ENCODE peak calls at places on chromosomes 5 and 9, in eight cellular contexts. T is Karpas-422; J is fibroblast of mammary gland; X is heart left ventricle; I is aorta; F is CD4-positive, alpha-beta memory T cell; C is fibroblast of pulmonary artery; G is pancreas. W is an unnamed sample.

GRCh38 chr9:73132034-73132776 is 19.5 kb upstream of the ANXA1 start:
- DNase-seq in T (no peak), J (peak; percentile 79), X (peak; percentile 78), I (peak; percentile 84), F (peak; percentile 90), C (peak; percentile 91), G (peak; percentile 49), W (peak; percentile 81)

GRCh38 chr9:105066265-105066865 is 138.4 kb upstream of the ABCA1 start:
- DNase-seq in T (no peak), J (no peak), X (no peak), I (no peak), F (no peak), C (no peak), G (no peak), W (peak; percentile 46)

GRCh38 chr9:4082948-4083347 is 216.9 kb downstream of the GLIS3 start:
- DNase-seq in T (no peak), J (no peak), X (no peak), I (no peak), F (no peak), C (no peak), G (no peak), W (no peak)

GRCh38 chr9:119092125-119092524 is 277.1 kb downstream of the BRINP1 start:
- DNase-seq in T (no peak), J (peak; percentile 56), X (no peak), I (no peak), F (no peak), C (no peak), G (no peak), W (no peak)

GRCh38 chr5:102663771-102664530 is 91.2 kb upstream of the PAM start:
- DNase-seq in T (no peak), J (peak; percentile 14), X (no peak), I (no peak), F (no peak), C (no peak), G (no peak), W (no peak)

GRCh38 chr5:170542691-170543275 is 39.0 kb downstream of the KCNIP1 start:
- DNase-seq in T (peak; percentile 79), J (no peak), X (no peak), I (peak; percentile 5), F (no peak), C (no peak), G (no peak), W (no peak)

GRCh38 chr5:138725153-138725884 is 27.9 kb upstream of the CTNNA1 start:
- DNase-seq in T (peak; percentile 81), J (peak; percentile 83), X (no peak), I (no peak), F (no peak), C (peak; percentile 66), G (peak; percentile 10), W (peak; percentile 85)

GRCh38 chr5:110903966-110904365 is 165.2 kb downstream of the SLC25A46 start:
- DNase-seq in T (no peak), J (no peak), X (no peak), I (no peak), F (no peak), C (no peak), G (no peak), W (no peak)

GRCh38 chr9:135150981-135151380 is 63.5 kb downstream of the OLFM1 start:
- DNase-seq in T (no peak), J (no peak), X (no peak), I (no peak), F (no peak), C (no peak), G (no peak), W (no peak)

GRCh38 chr5:170143710-170144109 is 38.0 kb downstream of the FOXI1 start:
- DNase-seq in T (no peak), J (no peak), X (no peak), I (no peak), F (no peak), C (no peak), G (no peak), W (no peak)

GRCh38 chr9:128190516-128191405 is 611 bp downstream of the CIZ1 start:
- DNase-seq in T (peak; percentile 66), J (no peak), X (peak; percentile 74), I (no peak), F (no peak), C (no peak), G (no peak), W (peak; percentile 39)

DNA sequence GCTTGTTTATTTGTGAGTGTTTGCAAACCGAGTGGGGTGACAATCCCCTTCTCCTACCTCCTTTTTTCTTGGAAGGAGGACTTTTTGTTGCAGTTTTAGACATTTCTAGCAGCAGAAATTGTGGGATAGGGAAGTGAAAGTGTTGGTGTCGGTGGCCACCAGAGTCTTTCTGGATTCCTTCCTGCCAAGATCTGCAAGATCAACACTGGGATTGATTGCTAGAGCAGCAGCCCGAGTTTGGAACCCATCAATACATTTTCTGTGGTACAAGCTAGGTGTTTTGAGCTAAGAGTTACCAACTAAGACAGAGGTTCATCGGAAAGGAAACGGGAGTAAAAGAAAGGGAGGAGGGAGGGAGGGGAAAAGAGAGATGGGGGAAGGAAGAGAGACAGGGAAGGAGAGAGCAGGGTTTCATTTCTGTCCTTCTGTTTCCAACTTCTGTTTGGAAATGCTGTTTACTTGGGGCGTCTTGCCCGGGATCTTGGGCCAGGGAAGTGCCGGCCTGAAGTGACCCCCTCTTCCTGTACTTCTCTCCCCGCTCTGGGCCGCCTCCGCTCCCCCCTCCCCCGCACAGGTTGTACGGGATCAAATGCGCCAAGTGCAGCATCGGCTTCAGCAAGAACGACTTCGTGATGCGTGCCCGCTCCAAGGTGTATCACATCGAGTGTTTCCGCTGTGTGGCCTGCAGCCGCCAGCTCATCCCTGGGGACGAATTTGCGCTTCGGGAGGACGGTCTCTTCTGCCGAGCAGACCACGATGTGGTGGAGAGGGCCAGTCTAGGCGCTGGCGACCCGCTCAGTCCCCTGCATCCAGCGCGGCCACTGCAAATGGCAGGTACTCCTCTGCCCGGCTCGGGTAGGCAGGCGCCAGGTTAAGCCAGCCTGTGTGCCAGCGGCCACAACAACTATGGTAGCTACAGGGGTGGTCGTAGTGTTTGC is 3.9 kb downstream of the ISL1 start:
- DNase-seq in T (no peak), J (no peak), X (no peak), I (no peak), F (no peak), C (no peak), G (no peak), W (no peak)
- H3K4me3 ChIP-seq in T (no peak overlapping the region), J (no peak overlapping the region), X (no peak overlapping the region), I (no peak overlapping the region), F (no peak overlapping the region), C (peak overlapping the region; percentile 27), G (no peak overlapping the region), W (no peak overlapping the region)

GRCh38 chr9:130444565-130445221 is at the start of gene ASS1:
- DNase-seq in T (no peak), J (no peak), X (peak; percentile 87), I (peak; percentile 90), F (peak; percentile 21), C (peak; percentile 35), G (peak; percentile 86), W (peak; percentile 89)

GRCh38 chr9:130447193-130447816 is 2.5 kb downstream of the ASS1 start:
- DNase-seq in T (no peak), J (no peak), X (no peak), I (no peak), F (no peak), C (no peak), G (no peak), W (no peak)

GRCh38 chr9:130445268-130445983 is 665 bp downstream of the ASS1 start:
- DNase-seq in T (no peak), J (peak; percentile 55), X (peak; percentile 77), I (peak; percentile 90), F (no peak), C (peak; percentile 81), G (peak; percentile 52), W (peak; percentile 90)

GRCh38 chr9:130448035-130448624 is 3.4 kb downstream of the ASS1 start:
- DNase-seq in T (no peak), J (peak; percentile 31), X (no peak), I (no peak), F (no peak), C (peak; percentile 25), G (no peak), W (peak; percentile 95)

DNA sequence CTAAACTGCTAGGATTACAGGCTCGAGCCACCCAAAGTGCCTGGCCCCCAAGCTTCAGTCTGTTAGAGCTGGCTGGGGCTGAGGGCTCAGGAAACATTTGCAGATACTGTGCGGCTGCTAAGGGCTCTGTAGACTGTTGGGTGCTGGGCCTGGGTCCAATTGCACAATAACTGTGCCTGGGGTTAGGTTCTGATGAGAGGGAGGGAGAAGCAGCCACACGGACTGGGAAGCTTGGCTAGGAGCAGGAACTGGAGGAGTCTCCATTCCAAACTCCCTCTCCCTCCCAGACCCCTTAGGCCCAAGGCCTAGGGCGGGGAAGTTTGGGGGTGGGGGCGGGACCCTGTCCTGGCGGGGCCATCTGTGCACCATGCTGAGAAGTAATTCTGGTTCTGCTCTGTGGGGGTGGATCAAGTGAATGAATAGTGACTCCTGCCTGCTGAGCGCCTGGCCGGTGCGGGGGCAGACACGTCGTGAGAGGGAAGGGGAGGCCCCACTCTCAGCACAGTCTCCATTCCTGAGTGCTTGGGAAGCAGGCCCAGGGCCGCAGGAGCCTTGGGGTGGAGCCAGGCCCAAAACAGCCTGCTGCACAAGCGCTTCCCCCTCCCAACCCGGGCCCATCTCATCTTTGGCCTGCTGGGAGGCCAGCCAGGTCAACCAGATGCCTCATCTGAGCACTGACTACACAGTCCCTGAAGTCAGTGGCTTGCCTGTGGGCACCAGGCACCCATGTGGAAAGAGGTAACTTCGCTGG is 1.5 kb downstream of the ASS1 start:
- DNase-seq in T (no peak), J (peak; percentile 98), X (peak; percentile 91), I (peak; percentile 94), F (no peak), C (peak; percentile 97), G (peak; percentile 53), W (peak; percentile 91)
- H3K4me3 ChIP-seq in T (no peak overlapping the region), J (peak overlapping the region; percentile 52), X (peak overlapping the region; percentile 78), I (peak overlapping the region; percentile 72), F (no peak overlapping the region), C (peak overlapping the region; percentile 71), G (peak overlapping the region; percentile 60), W (peak overlapping the region; percentile 83)

DNA sequence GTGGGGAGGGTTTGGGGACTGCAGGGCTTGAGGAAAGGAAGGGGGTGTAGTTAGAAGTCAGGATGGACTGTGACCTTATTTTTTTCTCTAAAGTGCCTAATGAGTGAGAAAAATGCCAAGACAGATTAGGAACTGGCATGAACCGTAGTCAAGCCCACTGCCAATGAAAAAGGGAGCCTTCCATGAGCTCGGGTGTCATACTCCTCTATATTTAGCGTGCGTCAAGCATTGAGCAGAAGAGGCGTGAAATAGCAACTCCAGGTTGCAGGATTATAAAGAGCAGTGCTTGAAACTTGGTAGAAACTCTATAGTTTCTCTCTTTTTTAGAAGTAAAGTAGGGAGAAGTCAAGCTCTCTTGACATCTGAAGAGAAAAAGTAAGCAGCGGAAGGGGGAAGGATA is 1.8 kb downstream of the SGCD start:
- DNase-seq in T (no peak), J (no peak), X (no peak), I (no peak), F (no peak), C (no peak), G (no peak), W (no peak)
- H3K4me3 ChIP-seq in T (no peak overlapping the region), J (no peak overlapping the region), X (peak overlapping the region; percentile 50), I (peak overlapping the region; percentile 92), F (no peak overlapping the region), C (no peak overlapping the region), G (no peak overlapping the region), W (no peak overlapping the region)

GRCh38 chr5:75837258-75837841 is 120.1 kb upstream of the POC5 start:
- DNase-seq in T (no peak), J (no peak), X (no peak), I (no peak), F (no peak), C (no peak), G (no peak), W (no peak)
- H3K4me3 ChIP-seq in T (no peak overlapping the region), J (no peak overlapping the region), X (no peak overlapping the region), I (no peak overlapping the region), F (no peak overlapping the region), C (no peak overlapping the region), G (no peak overlapping the region), W (no peak overlapping the region)

W was measured in NB4.